ENCODE peak calls at places on chromosome 13, in ten cellular contexts. R is IMR-90; H is T-cell; W is AML-193; C is kidney glomerular epithelial cell; M is A673; T is neural progenitor cell; G is HEK293T; U is CD8-positive, alpha-beta T cell; N is transverse colon. B is an unnamed sample.

GRCh38 chr13:79692846-79693245 is 211.9 kb downstream of the NDFIP2 start:
- DNase-seq in M (no peak), R (no peak), N (no peak), W (no peak), U (no peak), H (no peak), G (no peak), C (peak), T (no peak), B (no peak)

GRCh38 chr13:76708138-76708537 is 178.1 kb downstream of the KCTD12 start:
- DNase-seq in G (no peak), M (no peak), T (no peak), H (no peak), R (no peak), U (no peak), N (no peak), W (no peak), C (no peak), B (no peak)

GRCh38 chr13:106683918-106684317 is 116.0 kb upstream of the ARGLU1 start:
- DNase-seq in T (no peak), U (no peak), H (no peak), W (no peak), C (no peak), N (no peak), M (no peak), R (no peak), G (no peak), B (no peak)

GRCh38 chr13:40609972-40610726 is 56.3 kb downstream of the FOXO1 start:
- DNase-seq in N (peak), T (no peak), W (no peak), M (no peak), U (no peak), H (no peak), C (no peak), R (no peak), G (no peak), B (no peak)

GRCh38 chr13:31827707-31828106 is 88.4 kb downstream of the RXFP2 start:
- DNase-seq in W (no peak), C (no peak), U (no peak), R (no peak), M (no peak), H (no peak), N (no peak), G (no peak), T (no peak), B (no peak)

GRCh38 chr13:109707044-109707794 is 79.2 kb downstream of the IRS2 start:
- DNase-seq in M (peak), W (no peak), U (no peak), C (no peak), R (no peak), N (no peak), G (no peak), H (no peak), T (no peak), B (no peak)

GRCh38 chr13:107807306-107808073 is 407.8 kb downstream of the LIG4 start:
- DNase-seq in R (no peak), H (no peak), N (no peak), M (no peak), U (no peak), W (no peak), C (no peak), T (no peak), G (no peak), B (no peak)

GRCh38 chr13:25167775-25168174 is 4.3 kb downstream of the AMER2 start:
- DNase-seq in H (no peak), M (peak), W (no peak), C (no peak), N (no peak), T (no peak), R (no peak), G (no peak), U (no peak), B (no peak)

GRCh38 chr13:79614519-79614918 is 133.6 kb downstream of the NDFIP2 start:
- DNase-seq in T (no peak), U (no peak), M (no peak), R (no peak), H (no peak), C (no peak), G (no peak), N (no peak), W (no peak), B (no peak)

GRCh38 chr13:30354481-30355404 is 47.4 kb upstream of the KATNAL1 start:
- DNase-seq in W (no peak), M (no peak), G (no peak), C (no peak), N (no peak), R (no peak), U (no peak), T (no peak), H (no peak), B (no peak)

GRCh38 chr13:52001120-52001731 is 10.0 kb downstream of the ATP7B start:
- DNase-seq in W (peak), H (no peak), M (peak), G (peak), U (no peak), C (peak), T (peak), N (no peak), R (peak), B (no peak)

GRCh38 chr13:65499251-65499650 is 1730.9 kb downstream of the PCDH9 start:
- DNase-seq in M (peak), R (no peak), C (no peak), T (no peak), H (no peak), G (no peak), W (no peak), N (no peak), U (no peak), B (no peak)

B was measured in lower leg skin.